ENCODE peak calls at places on chromosomes 3 and 15, in ten cellular contexts. Z is CD8-positive, alpha-beta memory T cell; C is activated T-cell treated with anti-CD3 and anti-CD28 coated beads for 24 hours; O is RPMI8226; H is CD4-positive, CD25-positive, alpha-beta regulatory T cell; F is fibroblast of mammary gland; X is germinal center; W is brain microvascular endothelial cell; R is activated CD4-positive, alpha-beta T cell treated with anti-CD3 and anti-CD28 coated beads for 24 hours; G is pancreas. T is an unnamed sample.

GRCh38 chr3:180184806-180185205 is 148.1 kb upstream of the PEX5L start:
- DNase-seq in Z (no peak), C (no peak), O (no peak), H (no peak), F (peak; percentile 57), X (no peak), W (no peak), R (no peak), G (no peak), T (no peak)

GRCh38 chr15:67126551-67127333 is 61.3 kb downstream of the SMAD3 start:
- DNase-seq in Z (no peak), C (no peak), O (no peak), H (no peak), F (no peak), X (no peak), W (no peak), R (no peak), G (peak; percentile 66), T (no peak)

GRCh38 chr3:18424862-18425640 is at the start of gene SATB1:
- DNase-seq in Z (peak; percentile 66), C (peak; percentile 50), O (peak; percentile 76), H (peak; percentile 53), F (peak; percentile 36), X (peak; percentile 29), W (peak; percentile 47), R (peak; percentile 43), G (peak; percentile 86), T (no peak)

GRCh38 chr3:56131976-56132590 is 336.2 kb downstream of the ERC2 start:
- DNase-seq in Z (no peak), C (no peak), O (no peak), H (no peak), F (peak; percentile 93), X (no peak), W (peak; percentile 95), R (no peak), G (no peak), T (peak; percentile 12)

GRCh38 chr3:138950006-138950644 is 3.1 kb downstream of the FOXL2NB start:
- DNase-seq in Z (no peak), C (no peak), O (peak; percentile 26), H (no peak), F (peak; percentile 24), X (no peak), W (no peak), R (no peak), G (no peak), T (no peak)

GRCh38 chr3:159928071-159928491 is 60.6 kb upstream of the IL12A start:
- DNase-seq in Z (no peak), C (no peak), O (no peak), H (no peak), F (peak; percentile 44), X (no peak), W (no peak), R (no peak), G (no peak), T (no peak)

GRCh38 chr15:79901958-79902357 is 5.1 kb upstream of the MTHFS start:
- DNase-seq in Z (no peak), C (no peak), O (peak; percentile 51), H (no peak), F (no peak), X (no peak), W (no peak), R (no peak), G (no peak), T (no peak)

GRCh38 chr15:78182336-78182700 is 33.2 kb downstream of the IDH3A start:
- DNase-seq in Z (no peak), C (no peak), O (no peak), H (no peak), F (no peak), X (no peak), W (no peak), R (no peak), G (no peak), T (no peak)

GRCh38 chr3:54965746-54966145 is 37.9 kb upstream of the LRTM1 start:
- DNase-seq in Z (no peak), C (no peak), O (no peak), H (no peak), F (peak; percentile 86), X (no peak), W (peak; percentile 85), R (no peak), G (no peak), T (no peak)

GRCh38 chr15:81633889-81634288 is 259.9 kb upstream of the TMC3 start:
- DNase-seq in Z (no peak), C (no peak), O (no peak), H (no peak), F (no peak), X (no peak), W (no peak), R (no peak), G (no peak), T (no peak)

GRCh38 chr3:29718661-29719065 is 437.8 kb downstream of the RBMS3 start:
- DNase-seq in Z (no peak), C (no peak), O (no peak), H (no peak), F (no peak), X (no peak), W (no peak), R (no peak), G (no peak), T (no peak)

GRCh38 chr15:57150066-57150865 is 226.0 kb upstream of the CGNL1 start:
- DNase-seq in Z (no peak), C (no peak), O (no peak), H (no peak), F (no peak), X (no peak), W (no peak), R (no peak), G (no peak), T (no peak)

GRCh38 chr3:14434541-14435151 is 32.2 kb downstream of the SLC6A6 start:
- DNase-seq in Z (no peak), C (no peak), O (peak; percentile 31), H (no peak), F (no peak), X (no peak), W (no peak), R (no peak), G (peak; percentile 53), T (no peak)

GRCh38 chr3:58880182-58880581 is 169.6 kb downstream of the CFAP20DC start:
- DNase-seq in Z (no peak), C (no peak), O (no peak), H (no peak), F (peak; percentile 34), X (no peak), W (peak; percentile 55), R (no peak), G (no peak), T (no peak)

GRCh38 chr3:155428558-155428957 is 135.1 kb upstream of the STRIT1 start:
- DNase-seq in Z (no peak), C (no peak), O (no peak), H (no peak), F (peak; percentile 94), X (no peak), W (no peak), R (no peak), G (no peak), T (no peak)

GRCh38 chr15:67147410-67147949 is 82.1 kb downstream of the SMAD3 start:
- DNase-seq in Z (no peak), C (no peak), O (no peak), H (no peak), F (no peak), X (no peak), W (no peak), R (no peak), G (no peak), T (no peak)

GRCh38 chr3:194184265-194184751 is 48.4 kb downstream of the HES1 start:
- DNase-seq in Z (no peak), C (no peak), O (no peak), H (no peak), F (no peak), X (no peak), W (no peak), R (no peak), G (no peak), T (no peak)

GRCh38 chr3:59816312-59816711 is 766.5 kb upstream of the CFAP20DC start:
- DNase-seq in Z (no peak), C (no peak), O (no peak), H (no peak), F (no peak), X (no peak), W (no peak), R (no peak), G (no peak), T (no peak)

GRCh38 chr15:40470423-40471104 is at the start of gene CHST14:
- DNase-seq in Z (peak; percentile 54), C (peak; percentile 28), O (peak; percentile 57), H (peak; percentile 63), F (peak; percentile 48), X (peak; percentile 84), W (peak; percentile 7), R (peak; percentile 32), G (peak; percentile 71), T (no peak)

GRCh38 chr3:21417991-21418390 is 333.0 kb downstream of the ZNF385D start:
- DNase-seq in Z (no peak), C (no peak), O (no peak), H (no peak), F (peak; percentile 43), X (no peak), W (peak; percentile 10), R (no peak), G (no peak), T (no peak)

GRCh38 chr3:15214758-15215157 is 8.7 kb downstream of the CAPN7 start:
- DNase-seq in Z (no peak), C (no peak), O (no peak), H (no peak), F (no peak), X (no peak), W (no peak), R (no peak), G (no peak), T (no peak)

GRCh38 chr3:173275740-173276139 is 121.8 kb upstream of the NLGN1 start:
- DNase-seq in Z (no peak), C (no peak), O (peak; percentile 44), H (no peak), F (no peak), X (no peak), W (no peak), R (no peak), G (no peak), T (peak; percentile 2)

GRCh38 chr3:148727242-148727641 is 29.5 kb downstream of the AGTR1 start:
- DNase-seq in Z (no peak), C (no peak), O (peak; percentile 45), H (no peak), F (peak; percentile 52), X (peak; percentile 2), W (no peak), R (no peak), G (peak; percentile 36), T (peak; percentile 49)

GRCh38 chr15:52228928-52229327 is 37.7 kb upstream of the GNB5 start:
- DNase-seq in Z (no peak), C (no peak), O (no peak), H (no peak), F (no peak), X (peak; percentile 85), W (no peak), R (no peak), G (peak; percentile 84), T (peak; percentile 13)

GRCh38 chr3:171876651-171877272 is 33.6 kb downstream of the TMEM212 start:
- DNase-seq in Z (no peak), C (no peak), O (no peak), H (no peak), F (peak; percentile 98), X (no peak), W (peak; percentile 72), R (no peak), G (no peak), T (no peak)

GRCh38 chr15:57867970-57868791 is 161.7 kb downstream of the POLR2M start:
- DNase-seq in Z (peak; percentile 18), C (no peak), O (no peak), H (no peak), F (no peak), X (no peak), W (no peak), R (no peak), G (no peak), T (no peak)

GRCh38 chr3:186241910-186242821 is 119.9 kb downstream of the DGKG start:
- DNase-seq in Z (no peak), C (peak; percentile 50), O (peak; percentile 95), H (no peak), F (peak; percentile 86), X (peak; percentile 75), W (peak; percentile 90), R (peak; percentile 29), G (peak; percentile 71), T (peak; percentile 80)

GRCh38 chr15:90917569-90917968 is 14.5 kb downstream of the MAN2A2 start:
- DNase-seq in Z (no peak), C (no peak), O (no peak), H (no peak), F (no peak), X (no peak), W (no peak), R (no peak), G (no peak), T (no peak)